ENCODE peak calls at places on chromosomes 1 and 21, in eight cellular contexts. U is HCT116, S is brain microvascular endothelial cell, Y is GM23248, J is A673, N is stomach, E is aorta, R is psoas muscle. B is an unnamed sample.

GRCh38 chr1:44673675-44674112 is 587 bp downstream of the TMEM53 start:
- DNase-seq in N (no peak), S (no peak), E (no peak), U (no peak), J (no peak), R (no peak), Y (no peak), B (no peak)

GRCh38 chr1:113898243-113898814 is 6.3 kb downstream of the AP4B1 start:
- DNase-seq in S (no peak), U (no peak), J (no peak), Y (no peak), N (no peak), R (no peak), E (no peak), B (no peak)

GRCh38 chr1:64282353-64282752 is 78.9 kb downstream of the UBE2U start:
- DNase-seq in S (no peak), R (peak; percentile 50), E (no peak), J (peak; percentile 98), U (no peak), Y (no peak), N (no peak), B (no peak)

GRCh38 chr1:116983678-116984077 is 17.9 kb upstream of the CD101 start:
- DNase-seq in E (no peak), R (no peak), N (no peak), J (no peak), S (no peak), U (no peak), Y (no peak), B (no peak)

GRCh38 chr1:192522673-192523072 is 52.9 kb upstream of the RGS1 start:
- DNase-seq in U (no peak), N (no peak), J (no peak), S (no peak), R (no peak), E (no peak), Y (no peak), B (no peak)

GRCh38 chr21:43820466-43820865 is 31.1 kb downstream of the RRP1 start:
- DNase-seq in N (no peak), Y (no peak), R (no peak), E (no peak), U (no peak), J (no peak), S (no peak), B (no peak)

GRCh38 chr1:213303286-213303685 is 252.2 kb downstream of the RPS6KC1 start:
- DNase-seq in J (no peak), Y (peak; percentile 4), N (no peak), S (no peak), U (no peak), R (no peak), E (no peak), B (peak; percentile 16)

GRCh38 chr1:27116697-27117096 is 38.2 kb downstream of the SLC9A1 start:
- DNase-seq in E (no peak), N (no peak), U (no peak), R (no peak), J (no peak), S (no peak), Y (peak; percentile 65), B (no peak)

GRCh38 chr1:31761883-31762282 is 2.3 kb downstream of the ADGRB2 start:
- DNase-seq in Y (peak; percentile 43), N (no peak), J (no peak), E (no peak), S (peak; percentile 28), U (no peak), R (no peak), B (peak; percentile 58)

GRCh38 chr1:10074059-10074854 is 41.5 kb downstream of the UBE4B start:
- DNase-seq in Y (peak; percentile 98), E (peak; percentile 85), J (no peak), S (peak; percentile 99), N (no peak), R (no peak), U (no peak), B (peak; percentile 91)

GRCh38 chr1:18320051-18320450 is 160.7 kb upstream of the KLHDC7A start:
- DNase-seq in U (no peak), Y (no peak), E (no peak), R (no peak), J (peak; percentile 30), S (no peak), N (peak; percentile 41), B (no peak)

DNA sequence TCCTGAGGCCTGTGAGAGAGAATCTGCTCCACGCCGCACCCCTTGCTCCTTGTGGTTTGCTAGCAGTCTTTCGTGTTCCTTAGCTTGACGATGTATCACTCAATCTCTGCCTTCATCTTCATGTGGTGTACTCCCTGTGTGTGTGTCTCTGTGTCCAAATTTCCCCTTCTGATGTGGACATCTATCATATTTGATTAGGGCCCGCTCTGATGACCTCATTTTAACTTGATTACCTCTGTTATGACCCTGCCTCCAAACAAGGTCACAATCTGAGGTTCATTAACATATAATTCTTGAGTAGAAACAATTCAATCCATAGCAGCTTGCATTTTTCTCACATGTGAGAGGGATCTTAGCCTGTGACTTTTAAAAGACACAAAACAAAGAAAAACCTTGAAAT is 130.9 kb upstream of the RAB4A start:
- DNase-seq in N (no peak), J (no peak), S (no peak), E (no peak), Y (no peak), R (no peak), U (no peak), B (no peak)
- H3K27me3 ChIP-seq in N (no peaks in the 10 kb centered on the region), J (no peaks in the 10 kb centered on the region), S (no peaks in the 10 kb centered on the region), E (no peaks in the 10 kb centered on the region), Y (peaks cover 3% of the 10 kb centered on the region), R (no peaks in the 10 kb centered on the region), U (no peaks in the 10 kb centered on the region), B (no peaks in the 10 kb centered on the region)

DNA sequence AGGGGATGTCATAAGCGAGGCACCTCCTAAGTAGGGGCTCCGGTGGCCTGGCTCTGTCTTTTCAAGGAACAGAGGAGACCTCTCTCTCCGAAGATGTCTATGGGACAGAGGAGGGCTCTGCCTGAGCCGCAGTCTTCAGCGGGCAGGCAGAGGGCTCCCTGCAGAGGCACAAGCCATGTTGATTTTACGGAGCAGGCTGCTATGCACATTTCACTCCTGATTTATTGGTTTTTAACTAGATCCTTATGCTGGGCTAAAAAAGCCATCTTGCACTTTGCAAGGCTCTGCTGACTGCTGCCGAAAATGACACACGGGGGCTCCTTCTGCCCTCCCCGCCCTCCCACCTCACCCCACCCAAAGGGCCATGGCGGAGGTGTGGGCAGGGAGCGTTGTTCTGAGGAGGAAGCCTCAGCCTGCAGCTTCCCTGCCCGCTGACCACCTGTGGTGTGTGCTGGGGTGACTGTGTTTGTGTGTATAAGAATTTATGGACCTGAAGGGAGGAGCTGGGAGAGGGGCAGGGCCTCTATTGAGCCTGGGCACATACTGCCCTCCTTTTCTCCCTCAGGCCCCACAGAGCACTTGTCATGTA is 71.2 kb downstream of the FOXD2 start:
- DNase-seq in R (no peak), S (no peak), E (no peak), N (no peak), U (no peak), Y (peak; percentile 21), J (peak; percentile 63), B (no peak)
- H3K27me3 ChIP-seq in R (peaks cover 12% of the 10 kb centered on the region), S (peaks cover 29% of the 10 kb centered on the region), E (no peaks in the 10 kb centered on the region), N (peaks cover 22% of the 10 kb centered on the region), U (peaks cover 8% of the 10 kb centered on the region), Y (peaks cover 41% of the 10 kb centered on the region), J (peaks cover 69% of the 10 kb centered on the region), B (peaks cover 20% of the 10 kb centered on the region)

GRCh38 chr1:118979754-118980270 is 8.3 kb downstream of the TBX15 start:
- DNase-seq in R (no peak), S (no peak), E (no peak), Y (peak; percentile 66), N (no peak), J (no peak), U (no peak), B (no peak)
- H3K27me3 ChIP-seq in R (no peaks in the 10 kb centered on the region), S (no peaks in the 10 kb centered on the region), E (no peaks in the 10 kb centered on the region), Y (no peaks in the 10 kb centered on the region), N (peaks cover 68% of the 10 kb centered on the region), J (peaks cover 5% of the 10 kb centered on the region), U (peaks cover 27% of the 10 kb centered on the region), B (no peaks in the 10 kb centered on the region)

DNA sequence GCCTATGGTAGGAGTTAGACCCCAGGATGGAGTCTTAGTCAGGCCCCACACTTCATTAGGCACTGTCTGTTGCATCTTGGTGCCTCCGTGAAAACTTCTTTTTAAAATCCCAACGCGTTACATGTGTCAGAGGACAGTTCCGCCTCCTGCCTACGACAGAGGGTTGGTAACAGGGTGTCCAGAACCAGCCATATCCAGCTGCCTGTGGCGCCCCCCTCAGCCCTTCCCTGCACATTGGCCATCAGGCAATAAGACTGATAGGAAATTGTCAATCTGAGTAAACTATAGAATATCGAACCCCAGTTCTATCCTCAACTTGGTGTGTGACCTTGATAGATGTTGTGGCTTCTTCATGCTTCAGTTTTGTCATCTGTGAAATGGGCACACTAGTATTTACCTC is 108.6 kb upstream of the CSF3R start:
- DNase-seq in J (no peak), Y (no peak), U (no peak), S (no peak), E (no peak), N (no peak), R (no peak), B (no peak)
- H3K27me3 ChIP-seq in J (peaks cover 64% of the 10 kb centered on the region), Y (peaks cover 63% of the 10 kb centered on the region), U (peaks cover 21% of the 10 kb centered on the region), S (peaks cover 10% of the 10 kb centered on the region), E (no peaks in the 10 kb centered on the region), N (peaks cover 51% of the 10 kb centered on the region), R (peaks cover 11% of the 10 kb centered on the region), B (peaks cover 12% of the 10 kb centered on the region)

GRCh38 chr1:54353959-54354358 is 52.2 kb downstream of the SSBP3 start:
- DNase-seq in E (no peak), N (no peak), J (no peak), U (no peak), Y (no peak), S (no peak), R (no peak), B (no peak)
- H3K27me3 ChIP-seq in E (no peaks in the 10 kb centered on the region), N (no peaks in the 10 kb centered on the region), J (no peaks in the 10 kb centered on the region), U (no peaks in the 10 kb centered on the region), Y (no peaks in the 10 kb centered on the region), S (no peaks in the 10 kb centered on the region), R (no peaks in the 10 kb centered on the region), B (no peaks in the 10 kb centered on the region)

DNA sequence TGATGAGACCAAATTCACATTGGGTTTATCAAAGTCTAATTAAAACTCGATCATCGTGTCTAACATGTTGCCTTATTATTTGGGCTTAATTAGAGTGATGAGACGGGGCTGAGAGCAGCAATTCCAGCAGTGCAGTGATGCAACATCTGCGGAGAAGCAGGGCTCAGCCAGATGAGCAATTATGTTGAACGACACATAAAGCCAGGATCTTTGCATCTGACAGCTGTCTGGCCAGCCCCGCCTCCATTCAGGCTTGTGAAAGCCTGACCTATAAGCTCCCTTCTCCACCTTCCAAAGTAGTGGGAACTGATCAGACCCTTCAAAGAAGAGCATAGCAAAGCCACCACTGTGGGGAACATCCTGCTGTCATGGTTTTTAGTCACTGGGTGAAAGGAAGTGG is 109.8 kb downstream of the C1orf94 start:
- DNase-seq in J (no peak), N (no peak), Y (no peak), R (no peak), S (no peak), E (no peak), U (no peak), B (no peak)
- H3K27me3 ChIP-seq in J (peaks cover 4% of the 10 kb centered on the region), N (no peaks in the 10 kb centered on the region), Y (peaks cover 84% of the 10 kb centered on the region), R (peaks cover 2% of the 10 kb centered on the region), S (no peaks in the 10 kb centered on the region), E (no peaks in the 10 kb centered on the region), U (peaks cover 28% of the 10 kb centered on the region), B (no peaks in the 10 kb centered on the region)

GRCh38 chr1:4270651-4271337 is 370.7 kb upstream of the C1orf174 start:
- DNase-seq in Y (no peak), S (no peak), R (no peak), E (no peak), J (no peak), U (no peak), N (no peak), B (no peak)
- H3K27me3 ChIP-seq in Y (no peaks in the 10 kb centered on the region), S (no peaks in the 10 kb centered on the region), R (peaks cover 3% of the 10 kb centered on the region), E (no peaks in the 10 kb centered on the region), J (peaks cover 25% of the 10 kb centered on the region), U (no peaks in the 10 kb centered on the region), N (no peaks in the 10 kb centered on the region), B (no peaks in the 10 kb centered on the region)